ENCODE peak calls at places on chromosomes 11 and 22, in four cellular contexts. K is neuronal stem cell, Y is GM23248, G is K562. I is an unnamed sample.

GRCh38 chr11:85827768-85828639 is 17.1 kb upstream of the SYTL2 start:
- DNase-seq in K (no peak), Y (peak; percentile 89), G (no peak), I (no peak)

GRCh38 chr22:36145881-36146280 is 14.7 kb downstream of the APOL3 start:
- DNase-seq in K (no peak), Y (peak; percentile 71), G (no peak), I (no peak)

GRCh38 chr11:63920126-63920869 is 3.3 kb upstream of the RCOR2 start:
- DNase-seq in K (no peak), Y (peak; percentile 42), G (no peak), I (peak; percentile 91)

GRCh38 chr11:47552086-47552580 is 799 bp downstream of the CELF1 start:
- DNase-seq in K (no peak), Y (peak; percentile 72), G (peak; percentile 24), I (peak; percentile 83)

GRCh38 chr11:26332572-26332915 is 614 bp downstream of the ANO3 start:
- DNase-seq in K (no peak), Y (peak; percentile 17), G (no peak), I (no peak)

GRCh38 chr22:42985541-42985925 is 29.4 kb downstream of the PACSIN2 start:
- DNase-seq in K (no peak), Y (no peak), G (no peak), I (no peak)

GRCh38 chr11:17496406-17496805 is 19.8 kb upstream of the ABCC8 start:
- DNase-seq in K (no peak), Y (peak; percentile 26), G (no peak), I (peak; percentile 43)

GRCh38 chr11:37450613-37451012 is 852.6 kb upstream of the RAG2 start:
- DNase-seq in K (no peak), Y (no peak), G (no peak), I (no peak)

GRCh38 chr11:112363527-112363926 is 102.9 kb upstream of the PLET1 start:
- DNase-seq in K (no peak), Y (peak; percentile 65), G (no peak), I (no peak)

GRCh38 chr11:87602776-87603175 is 565.0 kb downstream of the TMEM135 start:
- DNase-seq in K (no peak), Y (no peak), G (no peak), I (no peak)

GRCh38 chr11:78037056-78037455 is 14.0 kb upstream of the KCTD14 start:
- DNase-seq in K (no peak), Y (no peak), G (no peak), I (no peak)

GRCh38 chr11:662689-663274 is 25.7 kb downstream of the DRD4 start:
- DNase-seq in K (no peak), Y (peak; percentile 77), G (peak; percentile 71), I (peak; percentile 86)

GRCh38 chr11:72470386-72470785 is 36.1 kb upstream of the CLPB start:
- DNase-seq in K (no peak), Y (no peak), G (no peak), I (no peak)

GRCh38 chr22:36253523-36254490 is 874 bp downstream of the APOL1 start:
- DNase-seq in K (no peak), Y (peak; percentile 48), G (peak; percentile 20), I (peak; percentile 63)

GRCh38 chr22:23029521-23030228 is 40.6 kb upstream of the GNAZ start:
- DNase-seq in K (no peak), Y (no peak), G (peak; percentile 44), I (no peak)

GRCh38 chr11:82191690-82192089 is 542.0 kb downstream of the FAM181B start:
- DNase-seq in K (no peak), Y (no peak), G (no peak), I (peak; percentile 29)

GRCh38 chr11:67352546-67353316 is 615 bp downstream of the POLD4 start:
- DNase-seq in K (no peak), Y (peak; percentile 65), G (peak; percentile 28), I (peak; percentile 90)

GRCh38 chr11:1149545-1149944 is 8.2 kb upstream of the MUC5AC start:
- DNase-seq in K (no peak), Y (no peak), G (no peak), I (no peak)

GRCh38 chr11:13984616-13985474 is 22.3 kb downstream of the SPON1 start:
- DNase-seq in K (no peak), Y (peak; percentile 88), G (no peak), I (no peak)

GRCh38 chr22:47043835-47044721 is 281.6 kb downstream of the TBC1D22A start:
- DNase-seq in K (no peak), Y (peak; percentile 42), G (no peak), I (peak; percentile 87)

GRCh38 chr11:23112987-23113886 is 253.0 kb upstream of the CCDC179 start:
- DNase-seq in K (peak; percentile 39), Y (peak; percentile 64), G (peak; percentile 3), I (no peak)

GRCh38 chr11:12243511-12243910 is 133.1 kb downstream of the MICAL2 start:
- DNase-seq in K (no peak), Y (no peak), G (no peak), I (no peak)

GRCh38 chr22:17563936-17564391 is 666 bp downstream of the SLC25A18 start:
- DNase-seq in K (no peak), Y (peak; percentile 81), G (no peak), I (peak; percentile 25)

GRCh38 chr11:125947419-125948277 is 1.8 kb downstream of the VSIG10L2 start:
- DNase-seq in K (no peak), Y (no peak), G (no peak), I (no peak)

GRCh38 chr11:119489087-119489486 is 66.1 kb upstream of the THY1 start:
- DNase-seq in K (no peak), Y (no peak), G (no peak), I (peak; percentile 18)

GRCh38 chr11:78295991-78296930 is 107.5 kb downstream of the USP35 start:
- DNase-seq in K (no peak), Y (no peak), G (no peak), I (no peak)

GRCh38 chr22:46560696-46561295 is 23.4 kb upstream of the CELSR1 start:
- DNase-seq in K (no peak), Y (no peak), G (no peak), I (peak; percentile 63)

GRCh38 chr11:19577391-19577831 is 135.2 kb upstream of the NAV2 start:
- DNase-seq in K (no peak), Y (peak; percentile 41), G (no peak), I (no peak)

GRCh38 chr11:1845571-1846452 is 7.0 kb downstream of the TNNI2 start:
- DNase-seq in K (no peak), Y (no peak), G (no peak), I (peak; percentile 64)

GRCh38 chr11:128420943-128421342 is 166.4 kb downstream of the ETS1 start:
- DNase-seq in K (no peak), Y (peak; percentile 93), G (no peak), I (no peak)

GRCh38 chr11:120784566-120785251 is 239.2 kb upstream of the TBCEL start:
- DNase-seq in K (no peak), Y (no peak), G (no peak), I (no peak)

GRCh38 chr11:2585566-2586090 is 114.2 kb downstream of the KCNQ1OT1 start:
- DNase-seq in K (no peak), Y (no peak), G (no peak), I (peak; percentile 52)

GRCh38 chr11:67418476-67419281 is 3.2 kb downstream of the CARNS1 start:
- DNase-seq in K (no peak), Y (no peak), G (no peak), I (peak; percentile 80)

DNA sequence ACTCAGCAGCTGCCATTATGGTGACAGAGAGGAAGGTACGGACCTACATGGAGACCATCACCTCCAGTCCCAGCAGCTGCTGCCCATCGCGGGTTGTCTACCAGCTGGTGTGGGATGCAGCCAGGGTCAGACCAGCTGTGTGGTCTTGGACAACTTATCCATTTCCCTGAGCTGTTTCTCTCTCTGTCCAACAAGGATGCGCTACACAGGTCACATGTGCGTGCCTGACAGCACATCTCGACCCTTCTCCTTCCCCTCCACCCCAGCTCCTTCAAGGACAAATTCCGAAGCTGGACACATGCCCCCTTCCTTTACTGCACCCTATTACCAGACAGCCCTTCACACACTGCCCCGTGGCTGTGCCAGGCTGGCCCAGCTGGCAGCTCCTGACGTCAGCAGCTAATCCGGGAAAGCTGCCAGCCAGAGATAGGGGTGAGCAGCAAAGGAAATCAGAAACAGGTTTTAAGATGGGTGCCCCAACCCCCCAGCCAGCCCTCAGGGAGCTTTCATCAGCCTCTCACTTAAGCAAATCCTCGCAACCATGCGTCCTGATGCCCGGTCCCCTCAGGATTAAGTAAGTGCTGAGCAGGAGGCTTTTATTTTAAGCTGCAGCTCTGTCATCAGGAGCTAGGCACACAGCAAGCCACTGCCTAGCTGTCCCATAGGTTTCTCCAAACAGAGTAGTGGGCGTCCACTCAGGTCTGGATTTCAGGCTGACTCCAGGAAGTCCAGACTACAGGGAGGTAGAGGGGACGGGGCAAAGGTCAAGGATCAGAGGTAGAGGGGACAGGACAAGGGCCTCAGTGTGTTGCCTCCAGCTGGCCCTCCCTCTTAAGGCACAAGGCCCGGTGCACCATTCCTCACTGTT is 20.3 kb downstream of the TEF start:
- DNase-seq in K (no peak), Y (peak; percentile 82), G (no peak), I (peak; percentile 84)
- H3K9ac ChIP-seq in K (no peak overlapping the region), Y (peak overlapping the region; percentile 29), G (no peak overlapping the region), I (peak overlapping the region; percentile 40)

DNA sequence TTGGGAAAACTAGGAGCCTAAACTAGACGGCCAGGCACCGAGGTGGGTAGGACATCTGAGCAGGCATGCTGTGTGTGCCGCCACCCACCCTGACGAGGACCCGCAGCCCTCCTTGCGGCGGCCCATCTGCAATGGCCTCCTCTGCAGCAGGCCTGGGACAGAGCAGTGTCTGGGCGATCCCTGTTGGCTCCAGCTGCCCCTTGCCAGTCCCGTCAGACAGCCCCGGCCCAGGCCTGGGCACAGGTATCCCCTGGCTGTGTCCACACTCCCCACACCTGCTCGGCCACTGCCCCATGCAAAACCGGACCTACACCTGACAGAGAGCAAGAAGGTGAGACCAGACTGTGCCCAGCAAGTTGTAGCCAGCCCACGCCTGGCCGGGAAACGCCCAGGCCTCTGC is 38.7 kb upstream of the GNB1L start:
- DNase-seq in K (no peak), Y (no peak), G (no peak), I (peak; percentile 63)
- H3K27ac ChIP-seq in K (no peak overlapping the region), Y (no peak overlapping the region), G (no peak overlapping the region), I (no peak overlapping the region)

GRCh38 chr11:65488273-65489058 is 10.4 kb upstream of the MALAT1 start:
- DNase-seq in K (no peak), Y (peak; percentile 88), G (no peak), I (peak; percentile 91)

GRCh38 chr11:65485820-65486219 is 13.0 kb upstream of the MALAT1 start:
- DNase-seq in K (no peak), Y (peak; percentile 49), G (no peak), I (no peak)

GRCh38 chr11:65487467-65488272 is 11.2 kb upstream of the MALAT1 start:
- DNase-seq in K (peak; percentile 99), Y (peak; percentile 100), G (peak; percentile 90), I (peak; percentile 100)

GRCh38 chr11:65489061-65489705 is 9.7 kb upstream of the MALAT1 start:
- DNase-seq in K (peak; percentile 88), Y (peak; percentile 92), G (peak; percentile 34), I (peak; percentile 93)

GRCh38 chr11:65486570-65487466 is 12.0 kb upstream of the MALAT1 start:
- DNase-seq in K (no peak), Y (no peak), G (no peak), I (peak; percentile 37)
- H3K9ac ChIP-seq in K (no peak overlapping the region), Y (peak overlapping the region; percentile 75), G (no peak overlapping the region), I (peak overlapping the region; percentile 1)

GRCh38 chr22:44495629-44496028 is 2.4 kb downstream of the RTL6 start:
- DNase-seq in K (no peak), Y (no peak), G (no peak), I (no peak)

GRCh38 chr22:44493206-44493605 is 4.8 kb downstream of the RTL6 start:
- DNase-seq in K (no peak), Y (no peak), G (no peak), I (no peak)

GRCh38 chr22:44496305-44496704 is 1.7 kb downstream of the RTL6 start:
- DNase-seq in K (no peak), Y (no peak), G (no peak), I (peak; percentile 71)

GRCh38 chr22:44496844-44497217 is 1.2 kb downstream of the RTL6 start:
- DNase-seq in K (no peak), Y (no peak), G (no peak), I (peak; percentile 78)

GRCh38 chr22:44494497-44494896 is 3.5 kb downstream of the RTL6 start:
- DNase-seq in K (no peak), Y (no peak), G (no peak), I (no peak)
- H3K27ac ChIP-seq in K (no peak overlapping the region), Y (no peak overlapping the region), G (no peak overlapping the region), I (no peak overlapping the region)